ENCODE peak calls at places on chromosomes 7 and 10, in five cellular contexts. F, N, A, U and R are unnamed samples.

GRCh38 chr10:103040424-103040823 is 122.3 kb downstream of the CNNM2 start:
- DNase-seq in F (no peak), N (no peak), A (no peak), U (peak; percentile 90), R (no peak)

GRCh38 chr10:13180788-13181187 is 19.4 kb downstream of the MCM10 start:
- DNase-seq in F (no peak), N (no peak), A (no peak), U (no peak), R (no peak)

GRCh38 chr7:155647302-155647701 is 2.8 kb downstream of the RBM33 start:
- DNase-seq in F (no peak), N (no peak), A (no peak), U (no peak), R (no peak)

GRCh38 chr10:44937201-44938005 is 22.2 kb upstream of the RASSF4 start:
- DNase-seq in F (peak; percentile 5), N (no peak), A (no peak), U (peak; percentile 37), R (no peak)

GRCh38 chr7:11077816-11078215 is 104.1 kb downstream of the PHF14 start:
- DNase-seq in F (no peak), N (no peak), A (no peak), U (no peak), R (no peak)

GRCh38 chr10:42939685-42940366 is 137.0 kb upstream of the RET start:
- DNase-seq in F (no peak), N (no peak), A (no peak), U (no peak), R (no peak)

GRCh38 chr10:46314046-46314445 is 27.2 kb downstream of the ANTXRL start:
- DNase-seq in F (peak; percentile 18), N (no peak), A (no peak), U (no peak), R (no peak)

GRCh38 chr10:58775960-58776574 is 263.4 kb downstream of the BICC1 start:
- DNase-seq in F (no peak), N (peak; percentile 32), A (no peak), U (peak; percentile 73), R (no peak)

GRCh38 chr7:134515569-134516468 is 11.5 kb upstream of the AKR1B10 start:
- DNase-seq in F (no peak), N (no peak), A (no peak), U (peak; percentile 80), R (no peak)
- H3K4me2 ChIP-seq in F (no peak overlapping the region), N (no peak overlapping the region), A (no peak overlapping the region), U (no peak overlapping the region), R (no peak overlapping the region)

GRCh38 chr10:120347644-120348043 is 109.4 kb upstream of the PLPP4 start:
- DNase-seq in F (no peak), N (no peak), A (no peak), U (no peak), R (no peak)

GRCh38 chr10:120349069-120349468 is 108.0 kb upstream of the PLPP4 start:
- DNase-seq in F (no peak), N (no peak), A (no peak), U (no peak), R (no peak)
- H2BK12ac ChIP-seq in F (no peak overlapping the region), N (no peak overlapping the region), A (no peak overlapping the region), U (no peak overlapping the region), R (no peak overlapping the region)

GRCh38 chr10:24465124-24465874 is 256.4 kb downstream of the KIAA1217 start:
- DNase-seq in F (no peak), N (peak; percentile 35), A (no peak), U (peak; percentile 76), R (no peak)

GRCh38 chr10:24465899-24466615 is 257.1 kb downstream of the KIAA1217 start:
- DNase-seq in F (no peak), N (peak; percentile 73), A (no peak), U (peak; percentile 90), R (no peak)

GRCh38 chr10:24467094-24467493 is 256.6 kb downstream of the ARHGAP21 start:
- DNase-seq in F (no peak), N (no peak), A (no peak), U (no peak), R (no peak)

GRCh38 chr10:24467605-24468004 is 256.1 kb downstream of the ARHGAP21 start:
- DNase-seq in F (no peak), N (no peak), A (no peak), U (peak; percentile 24), R (no peak)

GRCh38 chr10:24466616-24466949 is 257.1 kb downstream of the ARHGAP21 start:
- DNase-seq in F (no peak), N (no peak), A (no peak), U (no peak), R (no peak)
- H2BK5ac ChIP-seq in F (no peak overlapping the region), N (no peak overlapping the region), A (no peak overlapping the region), U (no peak overlapping the region), R (no peak overlapping the region)

GRCh38 chr10:70479161-70479531 is 579 bp downstream of the PALD1 start:
- DNase-seq in F (no peak), N (no peak), A (no peak), U (no peak), R (no peak)

GRCh38 chr10:70478191-70479160 is at the start of gene PALD1:
- DNase-seq in F (peak; percentile 80), N (no peak), A (no peak), U (peak; percentile 28), R (peak; percentile 69)

GRCh38 chr10:70481105-70481504 is 2.5 kb downstream of the PALD1 start:
- DNase-seq in F (no peak), N (no peak), A (no peak), U (no peak), R (no peak)

GRCh38 chr10:70480254-70480861 is 1.8 kb downstream of the PALD1 start:
- DNase-seq in F (no peak), N (no peak), A (no peak), U (no peak), R (no peak)

DNA sequence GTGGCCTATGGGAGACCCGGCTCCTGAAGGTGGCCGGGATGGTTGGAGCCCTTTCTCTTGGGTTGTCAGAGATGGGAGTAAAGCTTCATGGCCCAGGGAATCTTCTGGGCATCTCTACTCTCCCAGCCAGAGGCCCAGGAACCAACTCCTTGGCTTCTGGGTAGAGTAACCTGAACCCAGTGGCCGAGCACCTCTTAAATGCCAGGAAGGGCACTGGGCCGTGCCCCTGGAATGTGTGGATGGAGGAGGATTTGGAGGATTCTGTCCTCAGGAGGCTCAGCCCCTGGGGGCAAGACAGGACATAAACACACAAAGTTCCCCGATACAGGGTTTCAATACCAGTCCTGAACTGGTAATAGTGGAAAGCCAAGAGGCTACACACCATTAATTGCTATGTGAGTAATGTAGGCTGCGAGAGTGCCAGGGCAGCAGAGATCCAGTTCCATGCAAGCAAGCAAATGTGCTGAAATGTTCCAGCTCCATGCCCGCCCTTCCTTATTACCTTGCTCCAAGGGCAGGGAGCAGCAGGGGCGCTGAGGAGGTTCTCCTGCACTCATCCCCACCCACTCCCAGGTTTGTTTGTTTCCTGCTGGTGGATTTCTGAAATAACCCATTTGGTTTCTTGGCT is 1.2 kb downstream of the PALD1 start:
- DNase-seq in F (no peak), N (no peak), A (no peak), U (no peak), R (no peak)
- H3K4me2 ChIP-seq in F (peak overlapping the region; percentile 61), N (no peak overlapping the region), A (peak overlapping the region; percentile 72), U (no peak overlapping the region), R (peak overlapping the region; percentile 95)